ENCODE peak calls at places on chromosomes 6 and 20, in ten cellular contexts. H is heart right ventricle; K is BE2C; L is stomach; Y is transverse colon; X is fibroblast of the aortic adventitia; O is body of pancreas; W is CD8-positive, alpha-beta T cell; A is astrocyte of the spinal cord; V is A549. J is an unnamed sample.

GRCh38 chr20:61657719-61658377 is 405.8 kb downstream of the CDH4 start:
- DNase-seq in A (no peak), W (no peak), O (no peak), H (no peak), K (no peak), L (no peak), X (no peak), Y (no peak), V (no peak), J (no peak)

GRCh38 chr6:88843040-88843439 is 120.4 kb downstream of the RNGTT start:
- DNase-seq in Y (no peak), H (no peak), O (no peak), K (no peak), W (no peak), A (peak), L (no peak), V (no peak), X (peak), J (peak)

GRCh38 chr20:36070451-36070850 is 84.1 kb upstream of the EPB41L1 start:
- DNase-seq in O (no peak), K (no peak), X (no peak), H (no peak), V (no peak), L (no peak), A (no peak), W (no peak), Y (no peak), J (no peak)

GRCh38 chr6:170006524-170007467 is 255.4 kb downstream of the ERMARD start:
- DNase-seq in V (no peak), H (no peak), W (no peak), A (no peak), L (no peak), X (no peak), Y (no peak), K (no peak), O (no peak), J (no peak)

GRCh38 chr6:158815915-158816314 is 3.3 kb downstream of the EZR start:
- DNase-seq in A (no peak), H (no peak), V (no peak), Y (no peak), O (no peak), K (no peak), W (no peak), X (no peak), L (no peak), J (no peak)

GRCh38 chr20:36806049-36806448 is 32.5 kb upstream of the DSN1 start:
- DNase-seq in X (no peak), L (no peak), W (no peak), V (no peak), K (no peak), H (no peak), A (no peak), Y (no peak), O (no peak), J (no peak)

GRCh38 chr6:72977114-72977513 is 248.2 kb downstream of the KHDC1L start:
- DNase-seq in K (no peak), X (no peak), H (no peak), W (no peak), V (no peak), Y (no peak), A (no peak), O (no peak), L (no peak), J (no peak)

GRCh38 chr20:60976913-60977312 is 275.1 kb upstream of the CDH4 start:
- DNase-seq in O (no peak), Y (no peak), W (no peak), L (no peak), X (no peak), H (no peak), A (no peak), V (no peak), K (no peak), J (no peak)

GRCh38 chr6:134422426-134423231 is 104.7 kb upstream of the SGK1 start:
- DNase-seq in L (no peak), V (peak), A (peak), X (peak), W (no peak), H (no peak), Y (no peak), O (no peak), K (no peak), J (peak)

GRCh38 chr6:63269470-63269869 is 50.3 kb downstream of the LGSN start:
- DNase-seq in Y (no peak), K (no peak), H (no peak), O (no peak), W (no peak), X (no peak), L (no peak), V (no peak), A (no peak), J (no peak)

GRCh38 chr6:53615633-53616449 is 49.7 kb downstream of the KLHL31 start:
- DNase-seq in X (peak), K (no peak), W (no peak), A (peak), V (peak), H (no peak), O (peak), Y (peak), L (peak), J (peak)

GRCh38 chr20:38219006-38219950 is 41.3 kb downstream of the KIAA1755 start:
- DNase-seq in W (no peak), O (no peak), Y (no peak), A (no peak), K (no peak), H (no peak), V (no peak), L (no peak), X (no peak), J (no peak)

GRCh38 chr6:87697581-87698552 is 4.2 kb downstream of the AKIRIN2 start:
- DNase-seq in Y (no peak), V (no peak), W (no peak), H (no peak), X (peak), L (no peak), O (peak), A (peak), K (peak), J (peak)

GRCh38 chr20:5080384-5080877 is 39.3 kb downstream of the PCNA start:
- DNase-seq in W (no peak), A (no peak), H (peak), L (peak), O (peak), V (peak), Y (peak), K (no peak), X (peak), J (peak)

GRCh38 chr6:81465859-81466258 is 286.6 kb downstream of the TENT5A start:
- DNase-seq in Y (no peak), V (peak), K (peak), W (no peak), H (no peak), L (no peak), A (peak), O (no peak), X (peak), J (peak)

GRCh38 chr6:19880066-19880465 is 42.9 kb downstream of the ID4 start:
- DNase-seq in L (no peak), W (no peak), A (no peak), O (no peak), H (no peak), Y (no peak), K (no peak), X (no peak), V (no peak), J (no peak)

GRCh38 chr6:56986611-56987010 is 31.7 kb downstream of the BEND6 start:
- DNase-seq in V (no peak), X (no peak), O (no peak), W (no peak), L (no peak), H (no peak), Y (no peak), K (no peak), A (no peak), J (no peak)

GRCh38 chr6:11650711-11651110 is 113.2 kb downstream of the TMEM170B start:
- DNase-seq in H (no peak), O (no peak), L (no peak), K (no peak), Y (no peak), V (peak), A (no peak), X (peak), W (no peak), J (no peak)

GRCh38 chr20:51631011-51631950 is 88.8 kb upstream of the NFATC2 start:
- DNase-seq in A (peak), X (peak), H (peak), V (peak), O (peak), W (no peak), Y (peak), K (no peak), L (no peak), J (peak)

GRCh38 chr6:7051780-7052440 is 55.9 kb upstream of the RREB1 start:
- DNase-seq in K (peak), V (no peak), Y (peak), A (peak), O (peak), W (peak), H (peak), L (peak), X (no peak), J (peak)

GRCh38 chr6:36766649-36766945 is 69.0 kb downstream of the RAB44 start:
- DNase-seq in H (no peak), Y (no peak), A (no peak), L (no peak), V (no peak), X (no peak), K (no peak), O (no peak), W (no peak), J (no peak)

GRCh38 chr6:25774120-25774730 is 19.7 kb downstream of the SLC17A4 start:
- DNase-seq in X (no peak), L (no peak), H (no peak), Y (no peak), O (no peak), K (no peak), V (no peak), A (no peak), W (no peak), J (no peak)

GRCh38 chr6:128233501-128233900 is 286.9 kb downstream of the PTPRK start:
- DNase-seq in W (no peak), O (no peak), X (no peak), V (no peak), Y (no peak), A (no peak), K (peak), H (no peak), L (no peak), J (no peak)

GRCh38 chr20:20002101-20002998 is 14.8 kb upstream of the NAA20 start:
- DNase-seq in V (no peak), A (no peak), O (no peak), Y (no peak), K (no peak), L (no peak), W (no peak), H (no peak), X (no peak), J (peak)

GRCh38 chr6:161139766-161140553 is 133.9 kb downstream of the AGPAT4 start:
- DNase-seq in V (no peak), K (peak), A (no peak), O (no peak), L (peak), H (peak), W (no peak), Y (peak), X (no peak), J (peak)

GRCh38 chr6:168540713-168541291 is 99.8 kb downstream of the SMOC2 start:
- DNase-seq in O (no peak), V (no peak), K (no peak), Y (no peak), W (no peak), H (no peak), L (no peak), A (no peak), X (no peak), J (no peak)

GRCh38 chr6:161523367-161523766 is 249.5 kb upstream of the AGPAT4 start:
- DNase-seq in X (no peak), W (no peak), Y (no peak), L (no peak), O (no peak), V (no peak), K (no peak), A (no peak), H (no peak), J (no peak)

GRCh38 chr6:77397561-77397960 is 65.7 kb downstream of the HTR1B start:
- DNase-seq in Y (no peak), H (no peak), X (peak), W (no peak), O (no peak), V (no peak), L (no peak), K (no peak), A (no peak), J (peak)

GRCh38 chr6:11098009-11098408 is 4.4 kb downstream of the SMIM13 start:
- DNase-seq in A (no peak), K (no peak), L (no peak), W (no peak), V (no peak), Y (no peak), H (no peak), X (no peak), O (no peak), J (no peak)

GRCh38 chr6:93787841-93788240 is 368.5 kb upstream of the EPHA7 start:
- DNase-seq in L (no peak), A (peak), K (no peak), W (no peak), O (no peak), V (no peak), H (no peak), X (peak), Y (no peak), J (peak)

GRCh38 chr6:37200085-37200484 is 30.1 kb downstream of the PIM1 start:
- DNase-seq in A (no peak), K (no peak), Y (no peak), L (no peak), H (no peak), V (no peak), W (no peak), X (no peak), O (no peak), J (no peak)

GRCh38 chr6:24774696-24775519 is at the start of gene GMNN:
- DNase-seq in K (peak), L (peak), H (peak), O (peak), W (peak), A (peak), V (peak), Y (peak), X (peak), J (peak)

GRCh38 chr6:137171824-137172733 is 1.4 kb downstream of the IL22RA2 start:
- DNase-seq in Y (no peak), X (no peak), A (no peak), W (no peak), K (no peak), O (no peak), H (no peak), L (no peak), V (no peak), J (no peak)

GRCh38 chr20:37403107-37404033 is 57.4 kb downstream of the SRC start:
- DNase-seq in L (no peak), H (no peak), V (no peak), K (no peak), A (no peak), Y (no peak), X (no peak), W (no peak), O (no peak), J (no peak)

GRCh38 chr6:9732056-9732455 is 682.8 kb downstream of the TFAP2A start:
- DNase-seq in O (no peak), A (no peak), V (no peak), W (no peak), L (no peak), H (no peak), X (no peak), Y (no peak), K (no peak), J (no peak)

GRCh38 chr6:148304976-148305375 is 37.7 kb upstream of the SASH1 start:
- DNase-seq in V (no peak), L (no peak), A (peak), X (peak), H (no peak), Y (no peak), W (no peak), K (no peak), O (no peak), J (peak)

GRCh38 chr6:66526061-66526460 is 819.0 kb upstream of the EYS start:
- DNase-seq in A (no peak), L (no peak), K (no peak), H (no peak), W (no peak), Y (no peak), V (no peak), O (no peak), X (no peak), J (peak)

DNA sequence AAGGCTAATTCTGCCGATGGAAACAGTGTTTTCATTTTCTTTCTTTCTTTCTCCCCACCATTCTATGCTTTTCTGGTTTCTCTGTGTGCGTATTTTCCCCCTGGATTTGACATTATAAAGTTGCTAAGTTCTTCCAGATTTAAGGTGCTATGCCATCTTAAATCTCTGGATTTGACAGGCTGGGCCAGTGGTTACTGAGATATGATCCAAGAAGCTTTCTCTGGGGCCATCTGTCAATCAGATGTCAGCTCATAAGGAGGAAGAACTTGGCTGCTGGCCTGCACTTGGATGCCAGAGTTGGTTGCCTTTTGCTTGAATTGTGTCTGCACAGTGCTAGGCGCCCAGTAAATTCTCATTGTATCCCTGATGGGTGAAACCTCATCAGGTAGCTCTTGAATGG is 39.7 kb downstream of the SLC2A10 start:
- DNase-seq in O (no peak), A (no peak), L (no peak), V (no peak), Y (no peak), K (no peak), X (no peak), H (no peak), W (no peak), J (no peak)
- H3K4me3 ChIP-seq in O (no peak), A (no peak), L (no peak), V (no peak), Y (no peak), K (no peak), X (no peak), H (no peak), W (no peak), J (no peak)

GRCh38 chr6:166308769-166309589 is 787 bp upstream of the PRR18 start:
- DNase-seq in X (no peak), A (no peak), O (peak), K (no peak), H (no peak), L (peak), V (no peak), Y (no peak), W (no peak), J (no peak)
- H3K4me3 ChIP-seq in X (no peak), A (no peak), O (no peak), K (peak), H (no peak), L (peak), V (no peak), Y (no peak), W (no peak), J (no peak)

DNA sequence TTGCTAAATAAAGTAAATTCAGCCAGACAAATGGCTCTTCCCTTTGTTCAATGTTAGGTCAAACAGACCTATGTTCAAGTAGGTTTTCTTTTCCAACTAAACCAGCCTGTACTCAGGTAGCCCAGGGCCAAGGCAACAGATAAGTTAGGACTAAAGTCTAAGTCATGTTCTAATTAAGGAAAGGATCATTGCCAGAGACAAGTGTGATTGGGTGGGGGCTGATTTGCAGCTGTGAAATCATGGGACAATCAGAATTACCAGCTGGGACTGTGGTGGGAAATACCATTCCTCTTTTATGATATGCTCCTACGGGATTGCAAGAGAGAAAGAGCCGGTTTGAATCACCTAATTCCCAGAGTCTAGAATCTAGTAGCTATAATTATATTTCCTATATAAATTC is 4.2 kb upstream of the FBXO30 start:
- DNase-seq in O (no peak), L (no peak), H (no peak), V (no peak), X (no peak), K (no peak), W (no peak), Y (no peak), A (no peak), J (no peak)
- H3K4me3 ChIP-seq in O (no peak), L (no peak), H (no peak), V (no peak), X (no peak), K (no peak), W (no peak), Y (no peak), A (no peak), J (no peak)

GRCh38 chr6:13360671-13361540 is 32.6 kb upstream of the TBC1D7 start:
- DNase-seq in W (no peak), Y (no peak), O (no peak), V (no peak), L (no peak), K (no peak), H (peak), A (no peak), X (peak), J (no peak)
- H3K4me3 ChIP-seq in W (no peak), Y (no peak), O (no peak), V (no peak), L (no peak), K (no peak), H (no peak), A (no peak), X (no peak), J (no peak)

DNA sequence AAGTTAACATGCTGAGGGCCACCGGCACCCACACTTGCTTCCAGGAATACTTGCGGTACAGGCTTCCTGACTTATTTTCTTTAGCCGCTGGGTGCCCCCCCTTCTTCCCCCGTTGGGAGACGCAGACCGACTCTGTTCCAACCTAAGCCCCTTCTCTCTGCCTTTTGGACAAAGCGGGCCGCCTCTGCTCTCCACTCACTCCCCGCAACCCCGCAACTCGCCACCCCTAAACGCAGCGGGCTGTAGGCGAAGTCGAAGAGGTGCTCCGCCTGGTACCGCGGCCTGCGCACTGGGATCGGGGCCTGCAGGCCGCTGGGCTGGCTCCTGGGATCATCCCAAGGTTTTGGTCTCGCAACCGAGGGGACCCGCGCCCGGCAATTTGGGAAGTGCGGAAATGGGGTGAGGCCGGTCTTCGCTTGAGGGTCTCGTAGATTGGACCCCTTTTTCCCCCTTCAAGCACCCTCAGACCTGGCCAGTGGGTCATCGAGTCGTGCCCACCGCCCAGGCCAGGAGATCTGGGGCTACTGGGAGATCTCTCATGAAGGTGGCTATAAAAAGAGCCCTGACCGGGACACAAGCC is 4.7 kb upstream of the FOXF2 start:
- DNase-seq in O (no peak), L (no peak), K (no peak), V (no peak), X (no peak), A (no peak), Y (no peak), W (no peak), H (no peak), J (no peak)
- H3K4me3 ChIP-seq in O (no peak), L (no peak), K (no peak), V (no peak), X (no peak), A (no peak), Y (no peak), W (no peak), H (no peak), J (no peak)

GRCh38 chr6:41723178-41723935 is 12.1 kb downstream of the TFEB start:
- DNase-seq in O (peak), H (peak), L (peak), A (peak), X (peak), V (peak), W (no peak), K (peak), Y (peak), J (peak)
- H3K4me3 ChIP-seq in O (no peak), H (no peak), L (no peak), A (no peak), X (no peak), V (peak), W (no peak), K (no peak), Y (no peak), J (no peak)